ENCODE peak calls at places on chromosomes 5 and 9, in ten cellular contexts. One of them, this sample, is unnamed. For H3K9me3 and H3K36me3, the result is how much of the 10 kb centered on the place peaks cover.

GRCh38 chr5:167096816-167097215 is 1194.6 kb upstream of the WWC1 start:
- DNase-seq in lung: no peak
- DNase-seq in spleen: no peak
- DNase-seq in ovary: no peak
- DNase-seq in right atrium auricular region: no peak
- DNase-seq in DND-41: no peak
- DNase-seq in Peyer's patch: no peak
- DNase-seq in effector memory CD4-positive, alpha-beta T cell: no peak
- DNase-seq in fibroblast of lung: peak
- DNase-seq in breast epithelium: no peak
- DNase-seq in this sample: no peak

GRCh38 chr5:103205991-103206700 is 52.4 kb upstream of the MACIR start:
- DNase-seq in lung: no peak
- DNase-seq in spleen: no peak
- DNase-seq in ovary: no peak
- DNase-seq in right atrium auricular region: no peak
- DNase-seq in DND-41: no peak
- DNase-seq in Peyer's patch: no peak
- DNase-seq in effector memory CD4-positive, alpha-beta T cell: no peak
- DNase-seq in fibroblast of lung: no peak
- DNase-seq in breast epithelium: no peak
- DNase-seq in this sample: no peak

GRCh38 chr5:124906339-124907097 is 160.1 kb upstream of the ZNF608 start:
- DNase-seq in lung: peak
- DNase-seq in spleen: no peak
- DNase-seq in ovary: peak
- DNase-seq in right atrium auricular region: peak
- DNase-seq in DND-41: no peak
- DNase-seq in Peyer's patch: no peak
- DNase-seq in effector memory CD4-positive, alpha-beta T cell: no peak
- DNase-seq in fibroblast of lung: peak
- DNase-seq in breast epithelium: no peak
- DNase-seq in this sample: no peak

GRCh38 chr5:117859161-117859560 is 1129.2 kb downstream of the DTWD2 start:
- DNase-seq in lung: no peak
- DNase-seq in spleen: no peak
- DNase-seq in ovary: no peak
- DNase-seq in right atrium auricular region: no peak
- DNase-seq in DND-41: no peak
- DNase-seq in Peyer's patch: no peak
- DNase-seq in effector memory CD4-positive, alpha-beta T cell: no peak
- DNase-seq in fibroblast of lung: no peak
- DNase-seq in breast epithelium: no peak
- DNase-seq in this sample: no peak

GRCh38 chr9:129139993-129140396 is 28.8 kb downstream of the PTPA start:
- DNase-seq in lung: peak
- DNase-seq in spleen: peak
- DNase-seq in ovary: peak
- DNase-seq in right atrium auricular region: peak
- DNase-seq in DND-41: peak
- DNase-seq in Peyer's patch: peak
- DNase-seq in effector memory CD4-positive, alpha-beta T cell: peak
- DNase-seq in fibroblast of lung: peak
- DNase-seq in breast epithelium: peak
- DNase-seq in this sample: peak

GRCh38 chr5:132754947-132755346 is 7.7 kb downstream of the CCNI2 start:
- DNase-seq in lung: no peak
- DNase-seq in spleen: no peak
- DNase-seq in ovary: no peak
- DNase-seq in right atrium auricular region: no peak
- DNase-seq in DND-41: peak
- DNase-seq in Peyer's patch: no peak
- DNase-seq in effector memory CD4-positive, alpha-beta T cell: no peak
- DNase-seq in fibroblast of lung: peak
- DNase-seq in breast epithelium: no peak
- DNase-seq in this sample: no peak

GRCh38 chr9:134301387-134302129 is 24.7 kb upstream of the RXRA start:
- DNase-seq in lung: no peak
- DNase-seq in spleen: peak
- DNase-seq in ovary: peak
- DNase-seq in right atrium auricular region: no peak
- DNase-seq in DND-41: no peak
- DNase-seq in Peyer's patch: no peak
- DNase-seq in effector memory CD4-positive, alpha-beta T cell: peak
- DNase-seq in fibroblast of lung: no peak
- DNase-seq in breast epithelium: no peak
- DNase-seq in this sample: peak

GRCh38 chr5:176529824-176530195 is 7.4 kb downstream of the RNF44 start:
- DNase-seq in lung: no peak
- DNase-seq in spleen: peak
- DNase-seq in ovary: no peak
- DNase-seq in right atrium auricular region: no peak
- DNase-seq in DND-41: peak
- DNase-seq in Peyer's patch: peak
- DNase-seq in effector memory CD4-positive, alpha-beta T cell: peak
- DNase-seq in fibroblast of lung: no peak
- DNase-seq in breast epithelium: no peak
- DNase-seq in this sample: peak

GRCh38 chr5:96370981-96371380 is 62.1 kb downstream of the PCSK1 start:
- DNase-seq in lung: no peak
- DNase-seq in spleen: no peak
- DNase-seq in ovary: no peak
- DNase-seq in right atrium auricular region: no peak
- DNase-seq in DND-41: no peak
- DNase-seq in Peyer's patch: no peak
- DNase-seq in effector memory CD4-positive, alpha-beta T cell: no peak
- DNase-seq in fibroblast of lung: no peak
- DNase-seq in breast epithelium: no peak
- DNase-seq in this sample: no peak

GRCh38 chr5:168653611-168654010 is 74.4 kb upstream of the PANK3 start:
- DNase-seq in lung: no peak
- DNase-seq in spleen: no peak
- DNase-seq in ovary: no peak
- DNase-seq in right atrium auricular region: no peak
- DNase-seq in DND-41: no peak
- DNase-seq in Peyer's patch: no peak
- DNase-seq in effector memory CD4-positive, alpha-beta T cell: no peak
- DNase-seq in fibroblast of lung: no peak
- DNase-seq in breast epithelium: no peak
- DNase-seq in this sample: no peak

GRCh38 chr5:5572010-5572982 is 149.8 kb downstream of the ICE1 start:
- DNase-seq in lung: no peak
- DNase-seq in spleen: no peak
- DNase-seq in ovary: no peak
- DNase-seq in right atrium auricular region: no peak
- DNase-seq in DND-41: no peak
- DNase-seq in Peyer's patch: no peak
- DNase-seq in effector memory CD4-positive, alpha-beta T cell: no peak
- DNase-seq in fibroblast of lung: no peak
- DNase-seq in breast epithelium: no peak
- DNase-seq in this sample: no peak

GRCh38 chr5:5572983-5573797 is 150.7 kb downstream of the ICE1 start:
- DNase-seq in lung: no peak
- DNase-seq in spleen: no peak
- DNase-seq in ovary: no peak
- DNase-seq in right atrium auricular region: no peak
- DNase-seq in DND-41: no peak
- DNase-seq in Peyer's patch: no peak
- DNase-seq in effector memory CD4-positive, alpha-beta T cell: no peak
- DNase-seq in fibroblast of lung: no peak
- DNase-seq in breast epithelium: no peak
- DNase-seq in this sample: no peak

GRCh38 chr5:5570646-5571045 is 148.2 kb downstream of the ICE1 start:
- DNase-seq in lung: no peak
- DNase-seq in spleen: no peak
- DNase-seq in ovary: no peak
- DNase-seq in right atrium auricular region: no peak
- DNase-seq in DND-41: no peak
- DNase-seq in Peyer's patch: no peak
- DNase-seq in effector memory CD4-positive, alpha-beta T cell: no peak
- DNase-seq in fibroblast of lung: no peak
- DNase-seq in breast epithelium: no peak
- DNase-seq in this sample: no peak

GRCh38 chr5:5575461-5575860 is 153.0 kb downstream of the ICE1 start:
- DNase-seq in lung: no peak
- DNase-seq in spleen: no peak
- DNase-seq in ovary: no peak
- DNase-seq in right atrium auricular region: no peak
- DNase-seq in DND-41: no peak
- DNase-seq in Peyer's patch: no peak
- DNase-seq in effector memory CD4-positive, alpha-beta T cell: no peak
- DNase-seq in fibroblast of lung: no peak
- DNase-seq in breast epithelium: no peak
- DNase-seq in this sample: no peak

DNA sequence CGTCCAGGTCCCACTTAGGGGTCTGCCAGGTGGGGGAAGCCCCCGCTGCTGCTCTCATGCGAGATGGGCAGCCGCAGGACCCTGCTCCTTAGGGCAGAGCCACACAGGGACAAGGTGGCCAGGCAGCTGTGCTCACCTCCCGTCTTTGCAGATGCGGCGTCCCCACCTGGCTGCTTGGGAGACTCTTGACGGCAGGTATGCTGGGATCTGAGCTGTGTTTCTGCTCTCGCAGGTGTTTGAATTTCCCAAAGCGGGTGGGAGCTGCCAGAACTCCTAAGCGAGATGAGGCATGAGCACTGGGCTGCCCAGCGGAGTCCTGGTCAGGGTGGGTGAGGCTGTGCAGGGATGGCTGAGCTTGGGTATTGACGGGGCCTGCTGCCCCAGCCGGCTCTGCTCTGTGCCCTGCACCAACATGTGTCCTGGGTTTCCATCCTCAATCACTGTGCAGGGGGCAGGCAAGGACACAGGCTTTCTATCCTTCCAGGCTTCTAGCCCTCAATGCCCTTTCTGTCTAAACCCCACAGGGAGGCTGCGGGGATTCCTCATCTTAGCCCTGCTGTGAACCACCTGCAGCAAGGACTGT is 151.4 kb downstream of the ICE1 start:
- DNase-seq in lung: no peak
- DNase-seq in spleen: no peak
- DNase-seq in ovary: no peak
- DNase-seq in right atrium auricular region: no peak
- DNase-seq in DND-41: no peak
- DNase-seq in Peyer's patch: no peak
- DNase-seq in effector memory CD4-positive, alpha-beta T cell: no peak
- DNase-seq in fibroblast of lung: no peak
- DNase-seq in breast epithelium: no peak
- DNase-seq in this sample: no peak
- H3K9me3 ChIP-seq in lung: under half
- H3K9me3 ChIP-seq in spleen: under half
- H3K9me3 ChIP-seq in ovary: under half
- H3K9me3 ChIP-seq in right atrium auricular region: under half
- H3K9me3 ChIP-seq in DND-41: under half
- H3K9me3 ChIP-seq in Peyer's patch: under half
- H3K9me3 ChIP-seq in effector memory CD4-positive, alpha-beta T cell: under half
- H3K9me3 ChIP-seq in fibroblast of lung: under half
- H3K9me3 ChIP-seq in breast epithelium: under half
- H3K9me3 ChIP-seq in this sample: under half

DNA sequence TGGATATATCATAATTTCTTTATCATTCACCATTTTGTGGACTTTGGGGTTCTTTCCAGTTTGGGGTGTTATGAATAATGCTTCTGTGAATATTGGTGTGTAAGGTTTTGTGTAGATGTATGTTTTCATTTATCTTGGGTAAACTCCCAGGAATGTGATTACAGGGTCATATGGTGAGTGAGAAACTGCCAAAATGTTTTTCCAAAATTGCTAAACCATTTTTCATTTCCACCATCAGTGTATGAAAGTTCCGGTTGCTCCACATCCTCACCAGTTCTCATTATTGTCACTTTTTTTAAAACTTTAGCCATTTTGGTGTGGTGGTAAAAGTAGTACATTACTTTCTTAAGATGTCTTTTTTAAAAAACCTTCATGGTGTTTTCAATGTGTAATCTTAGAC is 152.9 kb downstream of the NIPBL start:
- DNase-seq in lung: no peak
- DNase-seq in spleen: no peak
- DNase-seq in ovary: no peak
- DNase-seq in right atrium auricular region: no peak
- DNase-seq in DND-41: no peak
- DNase-seq in Peyer's patch: no peak
- DNase-seq in effector memory CD4-positive, alpha-beta T cell: no peak
- DNase-seq in fibroblast of lung: no peak
- DNase-seq in breast epithelium: no peak
- DNase-seq in this sample: no peak
- H3K36me3 ChIP-seq in lung: under half
- H3K36me3 ChIP-seq in spleen: half or more
- H3K36me3 ChIP-seq in ovary: under half
- H3K36me3 ChIP-seq in right atrium auricular region: under half
- H3K36me3 ChIP-seq in DND-41: half or more
- H3K36me3 ChIP-seq in Peyer's patch: under half
- H3K36me3 ChIP-seq in effector memory CD4-positive, alpha-beta T cell: under half
- H3K36me3 ChIP-seq in fibroblast of lung: under half
- H3K36me3 ChIP-seq in breast epithelium: under half
- H3K36me3 ChIP-seq in this sample: under half

DNA sequence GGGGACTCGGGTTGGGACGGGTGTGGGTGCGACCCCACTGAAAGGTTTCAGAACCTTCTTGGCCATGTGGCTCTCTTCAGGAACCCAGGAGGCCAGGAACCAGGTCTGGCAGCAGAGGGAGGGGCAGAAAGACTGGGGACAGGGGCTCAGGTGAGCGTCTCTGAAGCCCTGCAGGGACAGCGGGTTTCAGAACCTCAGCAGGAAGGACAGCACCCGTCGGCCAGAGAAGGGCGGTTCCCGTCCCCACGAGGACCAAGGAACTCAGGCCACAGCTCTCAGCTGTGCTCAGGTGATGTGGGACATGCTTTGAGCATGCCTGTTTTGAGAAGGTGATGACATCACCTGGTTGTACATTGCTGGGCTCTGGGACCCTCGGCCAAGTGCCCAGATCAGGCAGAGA is 25.7 kb downstream of the SLC12A7 start:
- DNase-seq in lung: no peak
- DNase-seq in spleen: no peak
- DNase-seq in ovary: no peak
- DNase-seq in right atrium auricular region: no peak
- DNase-seq in DND-41: no peak
- DNase-seq in Peyer's patch: no peak
- DNase-seq in effector memory CD4-positive, alpha-beta T cell: no peak
- DNase-seq in fibroblast of lung: no peak
- DNase-seq in breast epithelium: no peak
- DNase-seq in this sample: no peak
- H3K9me3 ChIP-seq in lung: under half
- H3K9me3 ChIP-seq in spleen: under half
- H3K9me3 ChIP-seq in ovary: under half
- H3K9me3 ChIP-seq in right atrium auricular region: under half
- H3K9me3 ChIP-seq in DND-41: under half
- H3K9me3 ChIP-seq in Peyer's patch: under half
- H3K9me3 ChIP-seq in effector memory CD4-positive, alpha-beta T cell: under half
- H3K9me3 ChIP-seq in fibroblast of lung: under half
- H3K9me3 ChIP-seq in breast epithelium: under half
- H3K9me3 ChIP-seq in this sample: under half

DNA sequence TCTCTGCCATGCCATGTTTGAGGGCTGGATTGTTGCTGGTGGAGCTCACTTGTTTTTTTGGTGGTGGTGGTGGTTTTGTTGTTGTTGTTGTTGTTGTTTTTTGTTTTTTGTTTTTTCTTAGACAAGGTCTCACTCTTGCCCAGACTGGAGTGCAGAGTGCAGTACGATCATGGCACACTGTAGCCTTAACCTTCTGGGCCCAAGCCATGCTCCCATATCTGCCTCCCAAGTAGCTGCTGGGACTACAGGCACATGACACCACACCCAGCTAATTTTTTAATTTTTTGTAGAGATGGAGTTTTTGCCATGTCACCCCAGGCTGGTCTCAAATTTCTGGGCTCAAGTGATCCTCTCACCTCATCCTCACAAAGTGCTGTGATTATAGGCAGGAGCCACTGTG is 53.5 kb downstream of the NUP214 start:
- DNase-seq in lung: no peak
- DNase-seq in spleen: no peak
- DNase-seq in ovary: no peak
- DNase-seq in right atrium auricular region: no peak
- DNase-seq in DND-41: no peak
- DNase-seq in Peyer's patch: no peak
- DNase-seq in effector memory CD4-positive, alpha-beta T cell: no peak
- DNase-seq in fibroblast of lung: no peak
- DNase-seq in breast epithelium: no peak
- DNase-seq in this sample: no peak
- H3K36me3 ChIP-seq in lung: under half
- H3K36me3 ChIP-seq in spleen: half or more
- H3K36me3 ChIP-seq in ovary: under half
- H3K36me3 ChIP-seq in right atrium auricular region: under half
- H3K36me3 ChIP-seq in DND-41: half or more
- H3K36me3 ChIP-seq in Peyer's patch: under half
- H3K36me3 ChIP-seq in effector memory CD4-positive, alpha-beta T cell: half or more
- H3K36me3 ChIP-seq in fibroblast of lung: under half
- H3K36me3 ChIP-seq in breast epithelium: under half
- H3K36me3 ChIP-seq in this sample: half or more